ENCODE peak calls at places on chromosomes 4 and X, in five cellular contexts. One of them, this sample, is unnamed.

GRCh38 chrX:48471504-48471903 is 1.4 kb upstream of the SLC38A5 start:
- DNase-seq in heart left ventricle: no peak
- DNase-seq in A673: no peak
- DNase-seq in GM20000: no peak
- DNase-seq in BJ: no peak
- DNase-seq in this sample: no peak

GRCh38 chrX:134745636-134746378 is 87.5 kb upstream of the PLAC1 start:
- DNase-seq in A673: no peak
- DNase-seq in heart left ventricle: no peak
- DNase-seq in BJ: no peak
- DNase-seq in GM20000: peak; percentile 6
- DNase-seq in this sample: no peak

GRCh38 chrX:19795289-19795688 is 92.1 kb downstream of the SH3KBP1 start:
- DNase-seq in A673: no peak
- DNase-seq in heart left ventricle: no peak
- DNase-seq in GM20000: no peak
- DNase-seq in BJ: no peak
- DNase-seq in this sample: no peak

GRCh38 chrX:72276478-72276953 is 532 bp downstream of the RPS4X start:
- DNase-seq in heart left ventricle: no peak
- DNase-seq in BJ: no peak
- DNase-seq in GM20000: peak; percentile 13
- DNase-seq in A673: no peak
- DNase-seq in this sample: no peak

GRCh38 chrX:129655547-129656248 is 942 bp upstream of the APLN start:
- DNase-seq in BJ: no peak
- DNase-seq in heart left ventricle: no peak
- DNase-seq in A673: peak; percentile 7
- DNase-seq in GM20000: peak; percentile 31
- DNase-seq in this sample: no peak

GRCh38 chr4:139918591-139918990 is 235.4 kb downstream of the MAML3 start:
- DNase-seq in A673: no peak
- DNase-seq in GM20000: no peak
- DNase-seq in BJ: no peak
- DNase-seq in heart left ventricle: no peak
- DNase-seq in this sample: no peak

GRCh38 chrX:262391-262909 is 18.7 kb upstream of the PLCXD1 start:
- DNase-seq in heart left ventricle: no peak
- DNase-seq in BJ: no peak
- DNase-seq in A673: no peak
- DNase-seq in GM20000: peak; percentile 63
- DNase-seq in this sample: no peak

GRCh38 chr4:15231265-15232091 is 196.4 kb upstream of the C1QTNF7 start:
- DNase-seq in A673: peak; percentile 91
- DNase-seq in BJ: no peak
- DNase-seq in heart left ventricle: peak; percentile 83
- DNase-seq in GM20000: peak; percentile 65
- DNase-seq in this sample: peak; percentile 47

GRCh38 chr4:156113138-156113537 is 159.5 kb upstream of the CTSO start:
- DNase-seq in heart left ventricle: no peak
- DNase-seq in BJ: no peak
- DNase-seq in GM20000: no peak
- DNase-seq in A673: peak; percentile 44
- DNase-seq in this sample: no peak

GRCh38 chr4:37455301-37456062 is 210.9 kb downstream of the NWD2 start:
- DNase-seq in BJ: no peak
- DNase-seq in GM20000: no peak
- DNase-seq in A673: no peak
- DNase-seq in heart left ventricle: no peak
- DNase-seq in this sample: no peak

GRCh38 chrX:153469811-153470410 is 465 bp downstream of the HAUS7 start:
- DNase-seq in BJ: no peak
- DNase-seq in heart left ventricle: no peak
- DNase-seq in A673: peak; percentile 27
- DNase-seq in GM20000: peak; percentile 45
- DNase-seq in this sample: no peak

GRCh38 chr4:140242357-140243284 is 88.6 kb upstream of the MAML3 start:
- DNase-seq in heart left ventricle: no peak
- DNase-seq in BJ: no peak
- DNase-seq in GM20000: no peak
- DNase-seq in A673: no peak
- DNase-seq in this sample: no peak

GRCh38 chrX:134171661-134172587 is 65.1 kb upstream of the CCDC160 start:
- DNase-seq in heart left ventricle: peak; percentile 20
- DNase-seq in BJ: no peak
- DNase-seq in A673: peak; percentile 40
- DNase-seq in GM20000: peak; percentile 8
- DNase-seq in this sample: peak; percentile 21

GRCh38 chrX:83004012-83004411 is 504.1 kb upstream of the POU3F4 start:
- DNase-seq in GM20000: no peak
- DNase-seq in heart left ventricle: no peak
- DNase-seq in A673: no peak
- DNase-seq in BJ: no peak
- DNase-seq in this sample: no peak

DNA sequence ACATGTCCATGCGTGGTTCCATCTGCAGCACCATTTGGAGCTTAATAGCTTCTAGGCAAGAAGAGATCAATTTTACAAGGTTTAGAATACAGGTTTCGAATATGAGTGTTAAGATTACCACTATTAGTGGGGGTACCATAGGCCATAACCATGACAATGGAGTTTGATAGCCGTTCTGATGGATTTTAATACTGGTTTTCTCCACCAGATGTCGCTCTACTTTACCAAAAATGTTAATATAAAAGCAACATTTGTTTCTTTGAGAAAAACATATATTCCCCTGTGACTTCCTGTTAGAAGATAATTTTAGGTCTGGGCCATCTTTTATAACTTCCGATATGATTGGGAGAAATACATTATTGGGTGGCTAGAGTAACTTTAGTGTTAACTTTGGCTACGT is 499.7 kb upstream of the POU3F4 start:
- DNase-seq in GM20000: no peak
- DNase-seq in A673: no peak
- DNase-seq in heart left ventricle: no peak
- DNase-seq in BJ: no peak
- DNase-seq in this sample: no peak
- TF ChIP-seq CTCF in GM20000: no peak
- TF ChIP-seq CTCF in A673: peak; percentile 52
- TF ChIP-seq CTCF in heart left ventricle: peak; percentile 47
- TF ChIP-seq CTCF in BJ: no peak
- TF ChIP-seq CTCF in this sample: peak; percentile 56

GRCh38 chrX:65601126-65601525 is 66.3 kb upstream of the MSN start:
- DNase-seq in BJ: no peak
- DNase-seq in A673: no peak
- DNase-seq in heart left ventricle: no peak
- DNase-seq in GM20000: no peak
- DNase-seq in this sample: no peak

GRCh38 chrX:65598559-65599147 is 64.1 kb upstream of the LAS1L start:
- DNase-seq in GM20000: no peak
- DNase-seq in A673: no peak
- DNase-seq in BJ: no peak
- DNase-seq in heart left ventricle: no peak
- DNase-seq in this sample: no peak

GRCh38 chrX:65600106-65600505 is 65.5 kb upstream of the LAS1L start:
- DNase-seq in heart left ventricle: no peak
- DNase-seq in GM20000: no peak
- DNase-seq in A673: no peak
- DNase-seq in BJ: no peak
- DNase-seq in this sample: no peak

GRCh38 chrX:65596270-65596669 is 61.7 kb upstream of the LAS1L start:
- DNase-seq in GM20000: peak; percentile 43
- DNase-seq in heart left ventricle: no peak
- DNase-seq in A673: peak; percentile 63
- DNase-seq in BJ: no peak
- DNase-seq in this sample: no peak

DNA sequence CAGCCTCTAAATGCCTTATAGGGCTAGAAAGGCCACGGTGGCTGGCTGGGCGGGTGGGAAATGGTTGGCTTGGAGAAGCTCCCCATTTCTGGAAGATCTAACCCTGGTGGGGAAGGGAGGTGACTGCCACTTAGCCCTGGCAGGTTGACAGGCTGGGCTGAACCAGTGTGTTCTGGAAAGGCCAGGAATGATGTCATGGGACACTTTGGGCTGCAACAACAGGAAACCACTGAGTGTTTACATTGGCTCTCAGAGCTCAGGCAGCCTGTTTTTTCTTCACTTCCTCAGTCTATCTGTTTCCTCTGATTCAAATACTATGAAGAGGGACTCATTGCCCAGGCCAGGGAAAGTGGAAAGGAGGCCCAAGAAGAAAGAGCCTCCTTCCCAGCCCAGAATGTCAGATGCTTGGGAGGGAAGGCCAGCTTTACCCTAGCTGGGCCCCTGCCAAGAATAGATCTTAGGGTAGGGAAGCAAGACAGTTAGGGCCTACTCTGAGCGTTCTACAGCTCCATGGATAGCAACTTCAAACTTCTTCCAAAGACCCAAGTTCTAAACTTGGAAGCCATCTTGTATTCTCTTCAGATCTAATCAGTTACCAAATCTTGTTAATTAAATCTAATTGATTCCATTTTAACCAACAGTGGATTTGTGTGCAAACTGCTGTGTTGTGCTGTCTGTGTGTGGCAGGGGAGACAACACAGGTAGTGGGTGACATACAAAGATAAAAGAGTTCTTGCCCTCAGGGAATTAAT is 65.7 kb upstream of the MSN start:
- DNase-seq in GM20000: no peak
- DNase-seq in BJ: peak; percentile 59
- DNase-seq in A673: no peak
- DNase-seq in heart left ventricle: peak; percentile 85
- DNase-seq in this sample: no peak
- TF ChIP-seq CTCF in GM20000: no peak
- TF ChIP-seq CTCF in BJ: no peak
- TF ChIP-seq CTCF in A673: no peak
- TF ChIP-seq CTCF in heart left ventricle: peak; percentile 36
- TF ChIP-seq CTCF in this sample: no peak

GRCh38 chr4:66577922-66578321 is 907.6 kb upstream of the EPHA5 start:
- DNase-seq in heart left ventricle: no peak
- DNase-seq in BJ: no peak
- DNase-seq in A673: no peak
- DNase-seq in GM20000: no peak
- DNase-seq in this sample: no peak

GRCh38 chr4:66571145-66571544 is 900.9 kb upstream of the EPHA5 start:
- DNase-seq in BJ: no peak
- DNase-seq in heart left ventricle: no peak
- DNase-seq in GM20000: no peak
- DNase-seq in A673: no peak
- DNase-seq in this sample: no peak

GRCh38 chr4:66572949-66573348 is 902.7 kb upstream of the EPHA5 start:
- DNase-seq in BJ: peak; percentile 72
- DNase-seq in A673: no peak
- DNase-seq in heart left ventricle: no peak
- DNase-seq in GM20000: no peak
- DNase-seq in this sample: no peak

GRCh38 chr4:66575024-66575696 is 904.9 kb upstream of the EPHA5 start:
- DNase-seq in A673: no peak
- DNase-seq in GM20000: no peak
- DNase-seq in BJ: no peak
- DNase-seq in heart left ventricle: no peak
- DNase-seq in this sample: no peak

GRCh38 chr4:66574145-66574978 is 904.1 kb upstream of the EPHA5 start:
- DNase-seq in heart left ventricle: no peak
- DNase-seq in A673: no peak
- DNase-seq in BJ: peak; percentile 75
- DNase-seq in GM20000: no peak
- DNase-seq in this sample: no peak
- TF ChIP-seq CTCF in heart left ventricle: no peak
- TF ChIP-seq CTCF in A673: no peak
- TF ChIP-seq CTCF in BJ: no peak
- TF ChIP-seq CTCF in GM20000: no peak
- TF ChIP-seq CTCF in this sample: no peak

GRCh38 chr4:150010525-150011126 is 67.6 kb upstream of the DCLK2 start:
- DNase-seq in heart left ventricle: peak; percentile 40
- DNase-seq in BJ: no peak
- DNase-seq in A673: peak; percentile 76
- DNase-seq in GM20000: peak; percentile 21
- DNase-seq in this sample: peak; percentile 14
- TF ChIP-seq CTCF in heart left ventricle: peak; percentile 62
- TF ChIP-seq CTCF in BJ: peak; percentile 58
- TF ChIP-seq CTCF in A673: peak; percentile 59
- TF ChIP-seq CTCF in GM20000: peak; percentile 32
- TF ChIP-seq CTCF in this sample: peak; percentile 76

GRCh38 chrX:5876984-5877655 is 351.5 kb downstream of the NLGN4X start:
- DNase-seq in GM20000: no peak
- DNase-seq in BJ: no peak
- DNase-seq in heart left ventricle: no peak
- DNase-seq in A673: peak; percentile 82
- DNase-seq in this sample: peak; percentile 21
- TF ChIP-seq CTCF in GM20000: no peak
- TF ChIP-seq CTCF in BJ: peak; percentile 18
- TF ChIP-seq CTCF in heart left ventricle: no peak
- TF ChIP-seq CTCF in A673: peak; percentile 86
- TF ChIP-seq CTCF in this sample: peak; percentile 90

DNA sequence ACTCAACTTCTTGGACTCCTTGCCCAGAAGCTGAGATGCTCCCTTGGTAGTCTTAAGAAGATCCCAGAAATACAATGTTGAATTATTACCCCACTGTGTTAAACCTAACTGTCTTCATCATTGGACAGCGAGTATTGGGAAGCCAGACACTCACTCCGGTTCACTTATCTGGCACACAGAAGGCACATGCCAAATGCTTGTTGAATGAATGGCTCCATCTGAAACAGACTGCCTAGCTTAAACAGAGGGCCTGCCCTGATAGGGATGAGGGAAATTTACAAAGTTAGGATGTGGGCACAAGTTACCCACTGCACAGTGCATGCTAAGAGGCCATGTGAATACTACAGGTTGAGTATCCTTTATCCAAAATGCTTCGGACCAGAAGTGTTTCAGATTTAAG is 79.3 kb downstream of the RASL11B start:
- DNase-seq in BJ: no peak
- DNase-seq in A673: no peak
- DNase-seq in heart left ventricle: no peak
- DNase-seq in GM20000: no peak
- DNase-seq in this sample: no peak
- TF ChIP-seq CTCF in BJ: no peak
- TF ChIP-seq CTCF in A673: no peak
- TF ChIP-seq CTCF in heart left ventricle: no peak
- TF ChIP-seq CTCF in GM20000: no peak
- TF ChIP-seq CTCF in this sample: no peak

DNA sequence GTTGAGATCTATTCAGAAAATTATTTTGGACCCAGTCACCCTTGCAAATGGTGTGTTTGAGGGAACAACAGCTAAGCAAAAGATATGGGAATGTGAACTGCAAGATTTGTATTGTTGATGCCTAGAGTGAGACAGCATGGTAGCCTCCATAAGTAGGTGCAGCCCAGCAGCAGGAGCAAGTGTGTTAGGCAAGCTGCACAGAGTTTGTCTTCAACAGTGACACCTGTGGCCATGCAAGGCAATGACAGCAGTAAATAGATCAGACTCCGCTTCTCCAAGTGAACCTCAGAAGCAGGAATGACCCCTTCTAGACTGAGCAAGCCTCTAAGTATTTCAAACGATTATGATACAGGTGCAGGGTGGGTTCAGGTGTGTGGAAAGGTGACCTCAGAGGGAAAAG is 133.4 kb upstream of the MSX1 start:
- DNase-seq in GM20000: no peak
- DNase-seq in BJ: no peak
- DNase-seq in A673: no peak
- DNase-seq in heart left ventricle: no peak
- DNase-seq in this sample: no peak
- TF ChIP-seq CTCF in GM20000: peak; percentile 9
- TF ChIP-seq CTCF in BJ: peak; percentile 27
- TF ChIP-seq CTCF in A673: peak; percentile 37
- TF ChIP-seq CTCF in heart left ventricle: no peak
- TF ChIP-seq CTCF in this sample: peak; percentile 31

This sample was measured in progenitor cell of endocrine pancreas.